ENCODE peak calls at places on chromosomes 3 and 15, in six cellular contexts. One of them, this sample, is unnamed.

GRCh38 chr15:53807500-53807899 is 48.0 kb upstream of the WDR72 start:
- ATAC-seq in A549: no peak
- ATAC-seq in K562: no peak
- ATAC-seq in upper lobe of left lung: no peak
- ATAC-seq in HepG2: no peak
- ATAC-seq in GM12878: no peak
- ATAC-seq in this sample: no peak

GRCh38 chr15:71215126-71215894 is 100.0 kb downstream of the THSD4 start:
- ATAC-seq in HepG2: no peak
- ATAC-seq in GM12878: no peak
- ATAC-seq in A549: no peak
- ATAC-seq in K562: no peak
- ATAC-seq in upper lobe of left lung: no peak
- ATAC-seq in this sample: no peak

GRCh38 chr15:27906802-27907201 is 192.3 kb downstream of the OCA2 start:
- ATAC-seq in K562: no peak
- ATAC-seq in HepG2: no peak
- ATAC-seq in A549: no peak
- ATAC-seq in GM12878: peak; percentile 59
- ATAC-seq in upper lobe of left lung: no peak
- ATAC-seq in this sample: no peak

GRCh38 chr15:78033864-78034263 is 43.6 kb downstream of the TBC1D2B start:
- ATAC-seq in upper lobe of left lung: no peak
- ATAC-seq in HepG2: no peak
- ATAC-seq in GM12878: peak; percentile 10
- ATAC-seq in A549: no peak
- ATAC-seq in K562: no peak
- ATAC-seq in this sample: no peak

GRCh38 chr15:70165811-70166284 is 68.1 kb upstream of the TLE3 start:
- ATAC-seq in upper lobe of left lung: no peak
- ATAC-seq in A549: no peak
- ATAC-seq in K562: peak; percentile 42
- ATAC-seq in GM12878: no peak
- ATAC-seq in HepG2: no peak
- ATAC-seq in this sample: peak; percentile 84

GRCh38 chr3:128133273-128133883 is 9.8 kb upstream of the RUVBL1 start:
- ATAC-seq in HepG2: peak; percentile 86
- ATAC-seq in GM12878: peak; percentile 88
- ATAC-seq in upper lobe of left lung: peak; percentile 51
- ATAC-seq in A549: peak; percentile 93
- ATAC-seq in K562: peak; percentile 92
- ATAC-seq in this sample: no peak

GRCh38 chr3:151044706-151045105 is 40.8 kb upstream of the MED12L start:
- ATAC-seq in A549: no peak
- ATAC-seq in upper lobe of left lung: no peak
- ATAC-seq in K562: no peak
- ATAC-seq in GM12878: no peak
- ATAC-seq in HepG2: no peak
- ATAC-seq in this sample: no peak

GRCh38 chr15:63906266-63906584 is 72.5 kb upstream of the HERC1 start:
- ATAC-seq in GM12878: peak; percentile 40
- ATAC-seq in upper lobe of left lung: no peak
- ATAC-seq in K562: peak; percentile 14
- ATAC-seq in HepG2: no peak
- ATAC-seq in A549: peak; percentile 14
- ATAC-seq in this sample: no peak

GRCh38 chr15:56432304-56432703 is 32.6 kb downstream of the MNS1 start:
- ATAC-seq in A549: no peak
- ATAC-seq in K562: no peak
- ATAC-seq in GM12878: no peak
- ATAC-seq in upper lobe of left lung: no peak
- ATAC-seq in HepG2: no peak
- ATAC-seq in this sample: no peak

GRCh38 chr3:31639828-31640227 is 107.1 kb downstream of the STT3B start:
- ATAC-seq in K562: peak; percentile 67
- ATAC-seq in A549: peak; percentile 39
- ATAC-seq in HepG2: peak; percentile 39
- ATAC-seq in GM12878: no peak
- ATAC-seq in upper lobe of left lung: no peak
- ATAC-seq in this sample: no peak

GRCh38 chr15:82532991-82533481 is 7.2 kb downstream of the RPS17 start:
- ATAC-seq in K562: no peak
- ATAC-seq in upper lobe of left lung: peak; percentile 60
- ATAC-seq in HepG2: peak; percentile 19
- ATAC-seq in GM12878: no peak
- ATAC-seq in A549: peak; percentile 18
- ATAC-seq in this sample: no peak

GRCh38 chr15:82530006-82530405 is 10.3 kb downstream of the RPS17 start:
- ATAC-seq in upper lobe of left lung: no peak
- ATAC-seq in HepG2: no peak
- ATAC-seq in A549: no peak
- ATAC-seq in GM12878: no peak
- ATAC-seq in K562: no peak
- ATAC-seq in this sample: no peak

GRCh38 chr15:82531496-82532382 is 8.5 kb downstream of the RPS17 start:
- ATAC-seq in GM12878: peak; percentile 32
- ATAC-seq in K562: peak; percentile 40
- ATAC-seq in HepG2: no peak
- ATAC-seq in upper lobe of left lung: no peak
- ATAC-seq in A549: peak; percentile 22
- ATAC-seq in this sample: no peak

GRCh38 chr15:82532383-82532990 is 7.8 kb downstream of the RPS17 start:
- ATAC-seq in A549: peak; percentile 7
- ATAC-seq in K562: no peak
- ATAC-seq in upper lobe of left lung: no peak
- ATAC-seq in GM12878: no peak
- ATAC-seq in HepG2: no peak
- ATAC-seq in this sample: no peak

DNA sequence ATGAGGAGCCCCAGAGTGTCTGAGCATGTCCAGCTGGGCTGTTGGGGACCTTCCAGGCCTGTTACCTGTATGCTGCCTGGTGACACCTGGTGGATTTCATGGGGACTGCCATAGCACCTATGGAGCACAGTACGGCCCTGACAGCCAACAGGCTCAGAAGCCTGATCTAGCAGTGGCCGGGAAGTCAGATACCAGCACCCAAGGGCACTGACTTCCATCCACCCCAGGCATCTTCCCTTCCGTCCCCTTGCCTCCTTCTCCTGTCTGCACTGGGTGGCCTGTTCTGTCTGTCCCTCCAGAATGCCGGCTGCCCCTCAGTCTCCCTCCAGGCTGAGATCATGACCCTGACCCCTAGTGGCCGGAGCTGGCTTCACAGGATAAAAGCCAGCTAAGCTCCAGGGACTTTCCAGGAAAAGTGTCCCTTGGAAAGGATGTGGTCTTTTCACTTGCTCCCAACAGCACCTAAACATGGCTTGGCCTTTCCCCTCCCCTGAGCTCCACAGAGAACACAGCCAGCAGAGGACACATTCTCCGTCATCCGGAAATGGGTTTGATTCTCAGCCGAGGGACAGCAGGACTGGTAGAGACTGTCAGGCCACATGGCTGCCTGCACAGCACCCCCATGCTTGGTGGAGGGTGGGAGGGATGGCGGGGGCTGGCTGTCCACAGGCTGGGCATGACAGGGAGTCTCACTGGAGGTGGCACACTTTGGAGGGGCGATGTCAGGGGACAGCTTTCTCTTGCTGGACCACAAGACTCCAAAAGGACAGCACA is 9.5 kb downstream of the RPS17 start:
- ATAC-seq in GM12878: peak; percentile 82
- ATAC-seq in HepG2: peak; percentile 69
- ATAC-seq in upper lobe of left lung: peak; percentile 91
- ATAC-seq in K562: peak; percentile 88
- ATAC-seq in A549: peak; percentile 77
- ATAC-seq in this sample: peak; percentile 92
- TF ChIP-seq CTCF in GM12878: peak; percentile 84
- TF ChIP-seq CTCF in HepG2: peak; percentile 91
- TF ChIP-seq CTCF in upper lobe of left lung: peak; percentile 92
- TF ChIP-seq CTCF in K562: peak; percentile 77
- TF ChIP-seq CTCF in A549: peak; percentile 98
- TF ChIP-seq CTCF in this sample: peak; percentile 86

DNA sequence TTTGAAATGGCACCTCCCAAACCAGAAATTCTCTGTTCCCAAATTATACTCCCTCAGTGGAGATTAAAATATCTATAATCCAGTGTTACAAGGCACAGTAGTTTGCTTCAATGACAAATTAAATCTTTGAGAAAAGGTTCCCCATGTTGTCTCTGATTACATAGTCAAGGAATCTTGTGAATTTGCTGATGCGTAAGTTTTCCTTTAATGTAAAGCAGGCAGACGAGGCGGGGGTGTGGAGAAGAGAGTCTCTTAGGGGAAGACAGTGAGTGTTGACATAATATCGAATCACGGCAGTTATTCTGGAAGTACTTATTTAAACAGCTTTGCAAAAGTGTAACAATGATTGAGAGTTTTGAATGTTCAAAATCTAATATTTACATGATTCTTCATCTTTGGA is 236.4 kb upstream of the RARB start:
- ATAC-seq in HepG2: no peak
- ATAC-seq in upper lobe of left lung: no peak
- ATAC-seq in GM12878: no peak
- ATAC-seq in K562: no peak
- ATAC-seq in A549: no peak
- ATAC-seq in this sample: no peak
- TF ChIP-seq EP300 in HepG2: no peak
- TF ChIP-seq EP300 in upper lobe of left lung: no peak
- TF ChIP-seq EP300 in GM12878: no peak
- TF ChIP-seq EP300 in K562: no peak
- TF ChIP-seq EP300 in A549: no peak
- TF ChIP-seq EP300 in this sample: no peak

GRCh38 chr3:125161607-125162219 is 50.8 kb downstream of the SLC12A8 start:
- ATAC-seq in upper lobe of left lung: no peak
- ATAC-seq in K562: no peak
- ATAC-seq in A549: no peak
- ATAC-seq in HepG2: no peak
- ATAC-seq in GM12878: no peak
- ATAC-seq in this sample: peak; percentile 46

GRCh38 chr3:125165948-125166553 is 46.5 kb downstream of the SLC12A8 start:
- ATAC-seq in GM12878: no peak
- ATAC-seq in HepG2: no peak
- ATAC-seq in K562: peak; percentile 38
- ATAC-seq in A549: no peak
- ATAC-seq in upper lobe of left lung: no peak
- ATAC-seq in this sample: no peak

GRCh38 chr3:125165189-125165947 is 47.2 kb downstream of the SLC12A8 start:
- ATAC-seq in HepG2: peak; percentile 94
- ATAC-seq in GM12878: peak; percentile 78
- ATAC-seq in upper lobe of left lung: peak; percentile 75
- ATAC-seq in K562: peak; percentile 82
- ATAC-seq in A549: peak; percentile 92
- ATAC-seq in this sample: peak; percentile 58

GRCh38 chr3:125166581-125166980 is 46.0 kb downstream of the SLC12A8 start:
- ATAC-seq in GM12878: no peak
- ATAC-seq in upper lobe of left lung: no peak
- ATAC-seq in HepG2: no peak
- ATAC-seq in A549: no peak
- ATAC-seq in K562: no peak
- ATAC-seq in this sample: no peak

GRCh38 chr3:125163739-125164601 is 48.6 kb downstream of the SLC12A8 start:
- ATAC-seq in upper lobe of left lung: peak; percentile 91
- ATAC-seq in HepG2: peak; percentile 91
- ATAC-seq in K562: peak; percentile 92
- ATAC-seq in A549: peak; percentile 83
- ATAC-seq in GM12878: peak; percentile 66
- ATAC-seq in this sample: peak; percentile 20
- TF ChIP-seq CTCF in upper lobe of left lung: peak; percentile 27
- TF ChIP-seq CTCF in HepG2: peak; percentile 84
- TF ChIP-seq CTCF in K562: peak; percentile 86
- TF ChIP-seq CTCF in A549: peak; percentile 11
- TF ChIP-seq CTCF in GM12878: peak; percentile 32
- TF ChIP-seq CTCF in this sample: no peak

GRCh38 chr15:33738941-33739664 is 229.2 kb upstream of the CHRM5 start:
- ATAC-seq in GM12878: no peak
- ATAC-seq in upper lobe of left lung: no peak
- ATAC-seq in HepG2: no peak
- ATAC-seq in A549: no peak
- ATAC-seq in K562: no peak
- ATAC-seq in this sample: no peak
- TF ChIP-seq EP300 in GM12878: no peak
- TF ChIP-seq EP300 in upper lobe of left lung: no peak
- TF ChIP-seq EP300 in HepG2: no peak
- TF ChIP-seq EP300 in A549: no peak
- TF ChIP-seq EP300 in K562: no peak
- TF ChIP-seq EP300 in this sample: no peak

DNA sequence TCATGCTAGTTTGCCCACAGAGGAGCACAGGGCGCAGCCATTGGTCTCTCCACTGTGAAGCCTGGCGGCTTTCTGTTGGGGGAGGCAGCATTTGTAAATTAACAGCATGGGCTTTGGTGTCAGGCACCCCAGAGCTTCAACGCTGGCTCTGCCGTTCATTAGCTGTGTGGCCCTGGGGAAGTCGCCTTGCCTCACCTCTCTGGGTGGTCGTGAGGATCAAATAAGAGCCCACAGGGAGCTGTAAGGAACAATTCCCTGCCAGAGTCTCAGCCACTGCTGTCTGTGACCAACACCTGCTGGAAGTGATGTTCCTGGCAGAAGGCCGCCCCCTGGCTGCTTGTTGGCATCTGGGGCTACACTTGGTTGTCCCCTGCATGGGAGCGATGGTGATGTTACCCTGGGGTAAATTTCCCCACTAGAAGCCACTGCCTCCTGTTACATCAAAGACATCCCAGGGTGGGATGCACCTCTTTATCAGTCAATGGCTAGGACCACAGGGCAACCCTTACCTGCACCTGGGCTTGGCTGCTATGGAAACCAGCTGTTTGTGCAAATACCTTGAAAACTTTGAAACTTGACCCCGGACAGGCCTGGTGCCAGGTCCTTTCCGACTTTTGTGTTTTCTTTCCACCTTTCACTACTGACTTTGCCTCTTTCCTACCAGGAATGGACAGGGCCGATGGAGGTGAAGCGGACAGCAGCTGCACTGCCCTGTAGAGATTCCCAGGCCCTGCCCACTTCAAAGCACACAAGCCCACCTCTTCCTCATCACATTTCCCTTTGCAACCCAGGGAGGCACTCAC is 36.9 kb downstream of the DNASE1L3 start:
- ATAC-seq in K562: peak; percentile 73
- ATAC-seq in upper lobe of left lung: no peak
- ATAC-seq in GM12878: peak; percentile 58
- ATAC-seq in A549: peak; percentile 18
- ATAC-seq in HepG2: peak; percentile 54
- ATAC-seq in this sample: no peak
- TF ChIP-seq CTCF in K562: peak; percentile 55
- TF ChIP-seq CTCF in upper lobe of left lung: no peak
- TF ChIP-seq CTCF in GM12878: peak; percentile 50
- TF ChIP-seq CTCF in A549: peak; percentile 46
- TF ChIP-seq CTCF in HepG2: peak; percentile 83
- TF ChIP-seq CTCF in this sample: no peak

This sample was measured in gastroesophageal sphincter.